ENCODE peak calls at places on chromosomes 1 and 21, in nine cellular contexts. P is esophagus squamous epithelium, N is vagina, R is choroid plexus epithelial cell, O is dorsolateral prefrontal cortex, Y is right atrium auricular region, Z is Caco-2, G is endodermal cell, Q is fibroblast of the aortic adventitia. J is an unnamed sample.

GRCh38 chr1:3473381-3473844 is 18.9 kb downstream of the ARHGEF16 start:
- DNase-seq in P (no peak), N (no peak), R (peak; percentile 95), O (no peak), Y (no peak), Z (no peak), G (no peak), Q (peak; percentile 60), J (peak; percentile 46)

GRCh38 chr1:39250460-39251240 is 46.2 kb downstream of the MACF1 start:
- DNase-seq in P (no peak), N (no peak), R (peak; percentile 70), O (no peak), Y (no peak), Z (no peak), G (no peak), Q (peak; percentile 63), J (peak; percentile 66)

GRCh38 chr1:213374369-213374768 is 323.3 kb downstream of the RPS6KC1 start:
- DNase-seq in P (no peak), N (no peak), R (peak; percentile 61), O (peak; percentile 64), Y (no peak), Z (peak; percentile 82), G (peak; percentile 95), Q (peak; percentile 54), J (peak; percentile 61)

GRCh38 chr21:40847956-40848355 is 998 bp upstream of the DSCAM start:
- DNase-seq in P (no peak), N (no peak), R (no peak), O (peak; percentile 12), Y (no peak), Z (no peak), G (peak; percentile 57), Q (no peak), J (no peak)

GRCh38 chr1:214316597-214316996 is 35.6 kb downstream of the SMYD2 start:
- DNase-seq in P (no peak), N (no peak), R (peak; percentile 82), O (no peak), Y (peak; percentile 44), Z (peak; percentile 27), G (peak; percentile 90), Q (no peak), J (no peak)

GRCh38 chr1:27589841-27590426 is 14.0 kb downstream of the AHDC1 start:
- DNase-seq in P (no peak), N (no peak), R (peak; percentile 55), O (no peak), Y (no peak), Z (no peak), G (peak; percentile 50), Q (peak; percentile 69), J (no peak)

GRCh38 chr1:15579683-15580047 is 5.2 kb downstream of the AGMAT start:
- DNase-seq in P (no peak), N (no peak), R (no peak), O (no peak), Y (no peak), Z (no peak), G (no peak), Q (no peak), J (no peak)

GRCh38 chr21:14833952-14834351 is 230.8 kb downstream of the NRIP1 start:
- DNase-seq in P (no peak), N (no peak), R (no peak), O (no peak), Y (no peak), Z (no peak), G (no peak), Q (no peak), J (no peak)

GRCh38 chr1:8259498-8260290 is 58.2 kb upstream of the SLC45A1 start:
- DNase-seq in P (no peak), N (no peak), R (peak; percentile 91), O (peak; percentile 74), Y (no peak), Z (peak; percentile 25), G (no peak), Q (peak; percentile 64), J (peak; percentile 81)

GRCh38 chr1:84669831-84670230 is 20.4 kb downstream of the SSX2IP start:
- DNase-seq in P (no peak), N (no peak), R (peak; percentile 82), O (no peak), Y (no peak), Z (no peak), G (no peak), Q (peak; percentile 13), J (peak; percentile 57)

GRCh38 chr1:25012966-25013962 is 83.2 kb upstream of the RUNX3 start:
- DNase-seq in P (no peak), N (no peak), R (no peak), O (no peak), Y (no peak), Z (no peak), G (no peak), Q (no peak), J (no peak)

GRCh38 chr1:112298558-112298957 is 97.5 kb upstream of the CTTNBP2NL start:
- DNase-seq in P (no peak), N (no peak), R (peak; percentile 71), O (no peak), Y (no peak), Z (peak; percentile 48), G (peak; percentile 93), Q (peak; percentile 59), J (peak; percentile 72)
- TF ChIP-seq CTCF in P (peak; percentile 64), N (peak; percentile 5), R (peak; percentile 79), O (peak; percentile 46), Y (peak; percentile 39), Z (peak; percentile 44), G (peak; percentile 92), Q (peak; percentile 72), J (peak; percentile 85)

GRCh38 chr1:1305300-1306069 is 2.2 kb downstream of the ACAP3 start:
- DNase-seq in P (peak; percentile 34), N (no peak), R (peak; percentile 75), O (no peak), Y (peak; percentile 82), Z (no peak), G (no peak), Q (peak; percentile 73), J (peak; percentile 70)
- H3K4me3 ChIP-seq in P (peak overlapping the region; percentile 74), N (peak overlapping the region; percentile 95), R (peak overlapping the region; percentile 71), O (peak overlapping the region; percentile 88), Y (peak overlapping the region; percentile 90), Z (peak overlapping the region; percentile 87), G (peak overlapping the region; percentile 79), Q (peak overlapping the region; percentile 74), J (peak overlapping the region; percentile 72)

GRCh38 chr1:197156692-197157091 is 10.2 kb upstream of the ASPM start:
- DNase-seq in P (no peak), N (no peak), R (peak; percentile 40), O (no peak), Y (no peak), Z (no peak), G (no peak), Q (no peak), J (no peak)
- TF ChIP-seq CTCF in P (no peak), N (no peak), R (no peak), O (peak; percentile 10), Y (no peak), Z (no peak), G (peak; percentile 51), Q (peak; percentile 14), J (peak; percentile 27)

DNA sequence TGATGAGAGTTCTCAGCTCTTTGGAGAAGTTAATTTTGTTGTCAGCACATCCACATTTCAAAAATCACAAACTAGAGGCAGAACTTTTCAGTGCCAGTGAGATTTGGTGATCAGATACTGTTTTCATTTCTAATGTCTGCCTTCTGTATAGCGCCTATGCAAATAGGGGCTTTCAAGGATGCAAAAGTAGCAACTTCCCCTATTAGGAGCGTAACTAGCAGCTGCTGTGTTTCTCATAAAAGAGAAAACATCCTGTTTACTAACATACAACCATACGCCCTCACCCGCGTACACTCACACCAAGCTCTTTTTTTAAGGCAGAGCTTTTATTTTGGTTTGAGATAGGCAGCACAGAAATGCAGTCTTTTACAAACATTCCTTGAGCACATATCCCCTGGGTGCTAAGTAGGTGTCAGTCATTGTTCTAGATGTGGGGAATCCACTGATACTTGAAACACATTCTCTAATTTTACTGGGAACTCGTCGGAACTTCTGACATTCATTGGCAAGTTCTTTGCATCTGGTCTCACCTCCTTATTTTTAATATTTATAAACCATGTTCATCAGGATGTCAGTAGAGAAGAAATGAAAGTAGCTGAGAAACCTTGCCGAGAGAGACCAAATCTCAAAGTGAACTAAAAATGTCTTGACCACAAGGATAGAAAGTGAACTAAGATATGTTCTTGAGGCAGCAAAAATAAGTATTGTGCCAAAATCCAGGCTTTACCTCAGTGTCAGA is 350.7 kb downstream of the ST6GALNAC3 start:
- DNase-seq in P (no peak), N (no peak), R (no peak), O (no peak), Y (no peak), Z (no peak), G (peak; percentile 48), Q (no peak), J (peak; percentile 17)
- H3K4me3 ChIP-seq in P (no peak overlapping the region), N (no peak overlapping the region), R (peak overlapping the region; percentile 25), O (peak overlapping the region; percentile 9), Y (no peak overlapping the region), Z (no peak overlapping the region), G (peak overlapping the region; percentile 19), Q (no peak overlapping the region), J (peak overlapping the region; percentile 39)

GRCh38 chr1:56446531-56447098 is 132.7 kb downstream of the PLPP3 start:
- DNase-seq in P (no peak), N (no peak), R (peak; percentile 20), O (no peak), Y (peak; percentile 67), Z (no peak), G (no peak), Q (peak; percentile 47), J (peak; percentile 53)
- TF ChIP-seq CTCF in P (no peak), N (no peak), R (no peak), O (no peak), Y (no peak), Z (no peak), G (no peak), Q (no peak), J (no peak)

GRCh38 chr1:162088281-162088969 is 18.9 kb downstream of the NOS1AP start:
- DNase-seq in P (no peak), N (no peak), R (peak; percentile 60), O (no peak), Y (no peak), Z (no peak), G (no peak), Q (peak; percentile 14), J (no peak)
- H3K4me3 ChIP-seq in P (no peak overlapping the region), N (no peak overlapping the region), R (no peak overlapping the region), O (no peak overlapping the region), Y (no peak overlapping the region), Z (no peak overlapping the region), G (no peak overlapping the region), Q (no peak overlapping the region), J (no peak overlapping the region)

GRCh38 chr1:44002606-44003157 is 11.3 kb downstream of the CCDC24 start:
- DNase-seq in P (no peak), N (no peak), R (no peak), O (no peak), Y (no peak), Z (no peak), G (peak; percentile 71), Q (no peak), J (no peak)
- TF ChIP-seq CTCF in P (no peak), N (no peak), R (peak; percentile 41), O (peak; percentile 14), Y (no peak), Z (peak; percentile 30), G (peak; percentile 72), Q (no peak), J (peak; percentile 24)

GRCh38 chr1:6248798-6249731 is 5.1 kb downstream of the HES3 start:
- DNase-seq in P (no peak), N (no peak), R (no peak), O (no peak), Y (no peak), Z (no peak), G (peak; percentile 75), Q (no peak), J (no peak)
- H3K4me3 ChIP-seq in P (peak overlapping the region; percentile 15), N (peak overlapping the region; percentile 39), R (no peak overlapping the region), O (no peak overlapping the region), Y (peak overlapping the region; percentile 29), Z (no peak overlapping the region), G (no peak overlapping the region), Q (no peak overlapping the region), J (no peak overlapping the region)